ENCODE peak calls at places on chromosomes 12 and 14, in eight cellular contexts. Z is body of pancreas, E is suprapubic skin, K is prostate gland, L is GM12865, O is mammary epithelial cell, C is brain microvascular endothelial cell, Q is tibial nerve. I is an unnamed sample.

GRCh38 chr12:49111206-49111605 is 559 bp upstream of the LMBR1L start:
- DNase-seq in O (no peak), Z (no peak), Q (no peak), K (no peak), E (no peak), L (no peak), C (no peak), I (no peak)

GRCh38 chr12:124478985-124479645 is 88.3 kb downstream of the NCOR2 start:
- DNase-seq in C (no peak), E (no peak), K (no peak), Q (no peak), L (no peak), O (no peak), Z (no peak), I (no peak)

GRCh38 chr12:102321305-102322082 is 123.9 kb upstream of the PMCH start:
- DNase-seq in Z (no peak), E (no peak), Q (no peak), C (no peak), L (no peak), K (no peak), O (no peak), I (no peak)

GRCh38 chr14:56092761-56093160 is 25.4 kb upstream of the PELI2 start:
- DNase-seq in Q (no peak), L (no peak), C (no peak), K (no peak), O (no peak), Z (no peak), E (no peak), I (peak)

GRCh38 chr12:93366427-93366826 is 11.3 kb upstream of the NUDT4 start:
- DNase-seq in C (no peak), Q (no peak), L (no peak), Z (no peak), K (no peak), E (no peak), O (no peak), I (no peak)

GRCh38 chr12:12048714-12049113 is 22.0 kb upstream of the BCL2L14 start:
- DNase-seq in O (no peak), C (no peak), E (no peak), Z (no peak), K (no peak), Q (no peak), L (no peak), I (no peak)

GRCh38 chr12:15550778-15551177 is 228.5 kb downstream of the PTPRO start:
- DNase-seq in C (no peak), Z (no peak), Q (no peak), L (no peak), E (no peak), O (no peak), K (no peak), I (no peak)

GRCh38 chr12:95532851-95533250 is 18.4 kb downstream of the USP44 start:
- DNase-seq in K (no peak), E (no peak), Z (no peak), C (peak), O (peak), L (no peak), Q (no peak), I (peak)

GRCh38 chr14:68672609-68673285 is 120.1 kb downstream of the ZFP36L1 start:
- DNase-seq in Q (no peak), E (no peak), L (peak), C (no peak), Z (no peak), O (no peak), K (no peak), I (no peak)

GRCh38 chr14:104214411-104214810 is 76.0 kb downstream of the KIF26A start:
- DNase-seq in L (no peak), Q (no peak), K (no peak), C (no peak), Z (no peak), E (no peak), O (no peak), I (no peak)

GRCh38 chr12:83149987-83150386 is 463.3 kb downstream of the TMTC2 start:
- DNase-seq in K (no peak), L (no peak), Q (no peak), O (no peak), Z (no peak), E (no peak), C (no peak), I (no peak)
- H3K4me3 ChIP-seq in K (no peak), L (no peak), Q (no peak), O (no peak), Z (no peak), E (no peak), C (no peak), I (no peak)

GRCh38 chr12:17528394-17528793 is 561.6 kb downstream of the RERGL start:
- DNase-seq in K (no peak), L (no peak), E (no peak), O (no peak), Q (no peak), C (no peak), Z (no peak), I (no peak)
- TF ChIP-seq CTCF in K (no peak), L (no peak), E (no peak), O (no peak), Q (no peak), C (no peak), Z (no peak), I (no peak)

GRCh38 chr12:109714913-109715244 is 1.3 kb downstream of the FAM222A start:
- DNase-seq in L (no peak), Z (no peak), Q (no peak), O (no peak), C (no peak), K (no peak), E (no peak), I (no peak)
- H3K4me3 ChIP-seq in L (no peak), Z (no peak), Q (peak), O (no peak), C (no peak), K (peak), E (peak), I (no peak)

GRCh38 chr12:109880049-109880931 is at the start of gene GLTP:
- DNase-seq in E (peak), L (peak), C (no peak), Q (peak), O (peak), K (peak), Z (peak), I (peak)
- TF ChIP-seq CTCF in E (peak), L (peak), C (peak), Q (peak), O (peak), K (peak), Z (peak), I (no peak)

DNA sequence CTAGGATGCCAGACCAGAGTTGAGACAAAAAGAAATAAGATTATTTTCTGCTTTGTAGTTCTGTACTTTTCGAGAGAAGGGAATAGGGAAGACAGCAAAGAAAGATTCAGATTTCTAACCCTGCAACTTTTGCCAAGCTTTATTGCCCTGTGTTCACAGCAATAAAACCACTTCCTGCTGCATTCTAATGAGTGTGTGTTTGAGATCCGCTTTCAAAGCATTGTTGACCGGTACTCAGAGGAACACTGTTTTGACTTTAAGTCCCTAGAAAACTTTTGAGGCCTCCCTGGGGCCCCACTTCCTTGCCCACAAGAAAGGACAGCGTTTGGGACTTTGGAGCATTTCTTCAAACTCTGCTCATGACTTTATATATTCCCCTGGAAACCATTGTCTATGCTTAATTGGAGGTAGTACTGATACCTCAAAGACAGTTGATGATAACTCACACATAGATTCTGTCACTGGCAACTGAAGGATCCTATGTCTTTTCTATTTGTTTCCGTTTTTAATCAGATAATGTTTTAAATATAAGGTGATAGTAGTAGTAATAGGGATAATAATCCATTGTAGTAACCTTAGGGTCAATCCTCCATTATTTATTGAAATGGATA is 1.3 kb downstream of the RNASE6 start:
- DNase-seq in Z (no peak), Q (no peak), O (no peak), L (peak), C (no peak), K (peak), E (no peak), I (no peak)
- H3K4me3 ChIP-seq in Z (no peak), Q (peak), O (no peak), L (peak), C (no peak), K (no peak), E (peak), I (no peak)

DNA sequence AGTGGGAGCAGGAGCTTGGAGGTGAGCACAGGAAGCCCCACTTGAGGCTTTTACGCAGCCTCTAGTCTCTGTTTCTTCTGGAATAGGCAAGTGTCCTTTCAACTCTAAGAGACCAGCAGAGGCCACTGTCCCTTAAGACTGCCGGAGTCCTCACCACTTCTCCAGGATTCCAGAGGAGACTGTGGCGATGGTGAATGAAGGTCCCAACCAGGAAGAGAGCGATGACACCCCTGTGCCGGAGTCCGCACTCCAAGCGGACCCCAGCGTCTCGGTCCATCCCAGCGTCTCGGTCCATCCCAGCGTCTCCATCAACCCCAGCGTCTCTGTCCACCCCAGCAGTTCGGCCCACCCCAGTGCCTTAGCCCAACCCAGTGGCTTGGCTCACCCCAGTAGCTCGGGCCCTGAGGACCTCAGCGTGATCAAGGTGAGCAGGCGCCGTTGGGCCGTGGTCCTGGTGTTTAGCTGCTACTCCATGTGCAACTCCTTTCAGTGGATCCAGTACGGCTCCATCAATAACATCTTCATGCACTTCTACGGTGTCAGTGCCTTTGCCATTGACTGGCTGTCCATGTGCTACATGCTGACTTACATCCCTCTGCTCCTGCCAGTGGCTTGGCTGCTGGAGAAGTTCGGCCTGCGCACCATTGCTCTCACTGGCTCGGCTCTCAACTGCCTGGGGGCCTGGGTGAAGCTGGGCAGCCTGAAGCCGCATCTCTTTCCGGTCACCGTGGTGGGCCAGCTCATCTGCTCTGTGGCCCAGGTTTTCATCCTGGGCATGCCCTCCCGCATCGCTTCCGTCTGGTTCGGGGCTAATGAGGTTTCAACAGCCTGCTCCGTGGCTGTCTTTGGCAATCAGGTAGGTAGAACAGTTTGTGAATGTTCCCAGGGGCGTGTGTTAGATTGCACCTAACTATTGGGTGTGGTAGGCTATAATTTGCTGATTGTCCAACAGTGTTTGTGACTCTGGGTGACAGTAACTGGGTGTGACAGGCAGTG is 664 bp downstream of the FLVCR2 start:
- DNase-seq in Q (peak), C (peak), Z (peak), L (no peak), E (no peak), O (no peak), K (peak), I (peak)
- TF ChIP-seq CTCF in Q (peak), C (peak), Z (peak), L (no peak), E (no peak), O (no peak), K (peak), I (no peak)

GRCh38 chr14:36518586-36519430 is 1.2 kb downstream of the NKX2-1 start:
- DNase-seq in K (no peak), C (no peak), Q (no peak), L (no peak), E (no peak), Z (no peak), O (no peak), I (no peak)
- H3K4me3 ChIP-seq in K (peak), C (no peak), Q (no peak), L (no peak), E (peak), Z (no peak), O (no peak), I (no peak)

GRCh38 chr14:21191809-21192446 is 36.1 kb upstream of the OR5AU1 start:
- DNase-seq in O (peak), L (peak), K (peak), E (peak), Q (peak), Z (peak), C (no peak), I (peak)

GRCh38 chr14:21194597-21194996 is 38.7 kb upstream of the OR5AU1 start:
- DNase-seq in O (no peak), K (no peak), Z (no peak), C (no peak), L (no peak), Q (no peak), E (no peak), I (no peak)

GRCh38 chr14:21192875-21193535 is 37.1 kb upstream of the OR5AU1 start:
- DNase-seq in L (no peak), O (no peak), C (no peak), E (no peak), Q (no peak), Z (no peak), K (no peak), I (no peak)

GRCh38 chr14:21192447-21192822 is 36.6 kb upstream of the OR5AU1 start:
- DNase-seq in C (no peak), Z (no peak), E (no peak), O (no peak), Q (no peak), L (no peak), K (no peak), I (no peak)

DNA sequence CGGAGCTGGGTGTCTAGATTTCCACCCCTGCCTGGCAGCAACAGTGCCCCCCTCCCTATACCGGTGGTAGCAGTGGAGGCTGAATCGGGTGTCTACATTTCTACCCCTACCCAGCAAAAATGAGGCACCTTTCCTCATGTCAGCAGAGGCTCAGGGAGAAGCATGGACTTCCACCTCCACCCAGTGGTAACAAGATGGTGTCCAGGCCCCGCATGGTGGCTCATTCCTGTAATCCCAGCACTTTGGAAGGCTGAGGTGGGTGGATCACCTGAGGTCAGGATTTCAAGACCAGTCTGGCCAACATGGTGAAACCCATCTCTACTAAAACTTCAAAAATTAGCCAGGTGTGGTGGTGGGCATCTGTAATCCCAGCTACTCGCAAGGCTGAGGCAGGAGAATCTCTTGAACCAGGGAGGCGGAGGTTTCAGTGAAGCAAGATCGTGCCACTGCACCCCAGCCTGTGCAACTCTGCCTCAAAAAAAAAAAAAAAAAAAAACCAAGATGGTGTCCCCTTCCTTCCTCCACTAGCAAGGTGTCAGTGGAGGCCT is 35.5 kb upstream of the OR5AU1 start:
- DNase-seq in K (no peak), Z (no peak), E (no peak), L (no peak), O (no peak), C (no peak), Q (no peak), I (no peak)
- TF ChIP-seq CTCF in K (no peak), Z (no peak), E (no peak), L (no peak), O (no peak), C (no peak), Q (no peak), I (no peak)

I was measured in cardiac fibroblast.